ENCODE peak calls at places on chromosomes 3 and 15, in seven cellular contexts. C, T, H, S, L, P and W are unnamed samples.
A peak's percentile ranks its signal among the peaks of the same experiment; 100 is the strongest.

GRCh38 chr3:157115069-157116006 is 44.6 kb downstream of the CCNL1 start:
- DNase-seq in P (no peak), C (no peak), H (no peak), S (no peak), T (no peak), L (no peak), W (no peak)

GRCh38 chr3:148329481-148330220 is 368.1 kb upstream of the AGTR1 start:
- DNase-seq in H (no peak), S (no peak), C (no peak), P (no peak), L (no peak), T (no peak), W (no peak)

GRCh38 chr3:184443364-184443763 is 63.5 kb downstream of the CHRD start:
- DNase-seq in C (no peak), T (no peak), L (no peak), H (no peak), P (no peak), S (no peak), W (no peak)

GRCh38 chr3:126035362-126036050 is 48.4 kb downstream of the SLC41A3 start:
- DNase-seq in T (no peak), L (no peak), H (no peak), C (no peak), S (peak; percentile 11), P (no peak), W (peak; percentile 31)

GRCh38 chr3:49759226-49759625 is 27.1 kb downstream of the IP6K1 start:
- DNase-seq in H (no peak), P (no peak), C (no peak), S (no peak), T (no peak), L (no peak), W (no peak)

GRCh38 chr3:66195347-66195783 is 25.4 kb upstream of the SLC25A26 start:
- DNase-seq in P (peak; percentile 39), S (no peak), C (peak; percentile 57), T (no peak), L (no peak), H (no peak), W (no peak)

GRCh38 chr3:30428251-30428650 is 178.2 kb upstream of the TGFBR2 start:
- DNase-seq in L (no peak), P (no peak), H (no peak), T (no peak), S (no peak), C (no peak), W (no peak)

GRCh38 chr15:58065445-58066041 is at the start of gene ALDH1A2:
- DNase-seq in T (no peak), H (peak; percentile 76), C (peak; percentile 27), P (peak; percentile 45), S (peak; percentile 21), L (no peak), W (no peak)

GRCh38 chr3:13564751-13565560 is 16.0 kb downstream of the FBLN2 start:
- DNase-seq in P (no peak), C (no peak), T (no peak), H (peak; percentile 52), L (no peak), S (no peak), W (no peak)

GRCh38 chr3:13598926-13599886 is 50.3 kb downstream of the FBLN2 start:
- DNase-seq in T (no peak), P (no peak), S (no peak), H (peak; percentile 40), C (peak; percentile 94), L (no peak), W (no peak)

GRCh38 chr15:99098991-99099390 is 5.9 kb upstream of the SYNM start:
- DNase-seq in C (no peak), P (no peak), S (no peak), T (no peak), L (no peak), H (no peak), W (peak; percentile 63)

GRCh38 chr15:70328137-70329115 is 230.7 kb upstream of the TLE3 start:
- DNase-seq in L (no peak), P (no peak), S (no peak), C (no peak), H (no peak), T (no peak), W (no peak)

GRCh38 chr3:197501879-197502620 is 53.7 kb downstream of the BDH1 start:
- DNase-seq in L (no peak), T (no peak), S (peak; percentile 86), P (no peak), C (no peak), H (no peak), W (no peak)

GRCh38 chr15:43285609-43286037 is 18.9 kb upstream of the TGM5 start:
- DNase-seq in C (peak; percentile 70), T (peak; percentile 59), S (no peak), P (peak; percentile 44), L (no peak), H (no peak), W (no peak)

GRCh38 chr3:13537926-13538325 is 11.0 kb upstream of the FBLN2 start:
- DNase-seq in C (no peak), L (no peak), H (no peak), S (no peak), T (peak; percentile 72), P (no peak), W (peak; percentile 57)

GRCh38 chr15:35547775-35548364 is 1.9 kb upstream of the DPH6 start:
- DNase-seq in L (no peak), S (no peak), C (no peak), P (no peak), H (no peak), T (no peak), W (no peak)

GRCh38 chr3:33490641-33491241 is 50.5 kb upstream of the UBP1 start:
- DNase-seq in S (no peak), C (no peak), L (no peak), H (no peak), P (no peak), T (no peak), W (no peak)

GRCh38 chr3:8458711-8459110 is 42.9 kb upstream of the LMCD1 start:
- DNase-seq in T (no peak), S (no peak), L (no peak), C (no peak), H (no peak), P (no peak), W (peak; percentile 92)

GRCh38 chr3:32181370-32181769 is 57.1 kb upstream of the CMTM8 start:
- DNase-seq in L (no peak), P (no peak), C (no peak), T (no peak), S (no peak), H (no peak), W (no peak)

GRCh38 chr3:128217702-128218475 is 64.6 kb downstream of the EEFSEC start:
- DNase-seq in S (no peak), C (no peak), H (no peak), T (no peak), L (no peak), P (no peak), W (no peak)

GRCh38 chr15:90869601-90870353 is 1.4 kb downstream of the FURIN start:
- DNase-seq in L (no peak), P (peak; percentile 46), H (peak; percentile 84), T (no peak), S (peak; percentile 97), C (peak; percentile 58), W (peak; percentile 78)

GRCh38 chr3:159824341-159824740 is 164.3 kb upstream of the IL12A start:
- DNase-seq in T (peak; percentile 82), C (peak; percentile 30), P (no peak), H (no peak), S (no peak), L (no peak), W (no peak)

GRCh38 chr3:62559831-62560445 is 186.6 kb upstream of the FEZF2 start:
- DNase-seq in L (no peak), S (no peak), T (no peak), C (no peak), P (no peak), H (no peak), W (no peak)
- TF ChIP-seq CTCF in L (no peak), S (no peak), T (peak; percentile 34), C (peak; percentile 41), P (no peak), H (no peak), W (no peak)

GRCh38 chr3:11201246-11202024 is 47.1 kb downstream of the HRH1 start:
- DNase-seq in H (no peak), S (peak; percentile 62), P (no peak), T (no peak), L (no peak), C (peak; percentile 22), W (no peak)

GRCh38 chr3:11198495-11198894 is 44.2 kb downstream of the HRH1 start:
- DNase-seq in L (no peak), T (no peak), S (no peak), H (no peak), C (no peak), P (no peak), W (no peak)

GRCh38 chr3:11200679-11200952 is 46.3 kb downstream of the HRH1 start:
- DNase-seq in T (no peak), C (no peak), S (no peak), P (no peak), H (no peak), L (no peak), W (no peak)

GRCh38 chr3:11198070-11198469 is 43.8 kb downstream of the HRH1 start:
- DNase-seq in P (no peak), T (no peak), L (no peak), S (no peak), C (no peak), H (no peak), W (no peak)

GRCh38 chr3:11199902-11200678 is 45.8 kb downstream of the HRH1 start:
- DNase-seq in H (no peak), P (no peak), S (no peak), L (no peak), C (no peak), T (no peak), W (no peak)
- TF ChIP-seq POLR2A in H (no peak), P (no peak), S (no peak), L (no peak), C (no peak), T (no peak), W (no peak)

GRCh38 chr3:46986055-46986730 is 6.7 kb downstream of the NBEAL2 start:
- DNase-seq in H (peak; percentile 36), S (no peak), L (no peak), T (no peak), C (no peak), P (no peak), W (no peak)
- H3K4me3 ChIP-seq in H (no peak overlapping the region), S (no peak overlapping the region), L (no peak overlapping the region), T (no peak overlapping the region), C (no peak overlapping the region), P (no peak overlapping the region), W (no peak overlapping the region)

DNA sequence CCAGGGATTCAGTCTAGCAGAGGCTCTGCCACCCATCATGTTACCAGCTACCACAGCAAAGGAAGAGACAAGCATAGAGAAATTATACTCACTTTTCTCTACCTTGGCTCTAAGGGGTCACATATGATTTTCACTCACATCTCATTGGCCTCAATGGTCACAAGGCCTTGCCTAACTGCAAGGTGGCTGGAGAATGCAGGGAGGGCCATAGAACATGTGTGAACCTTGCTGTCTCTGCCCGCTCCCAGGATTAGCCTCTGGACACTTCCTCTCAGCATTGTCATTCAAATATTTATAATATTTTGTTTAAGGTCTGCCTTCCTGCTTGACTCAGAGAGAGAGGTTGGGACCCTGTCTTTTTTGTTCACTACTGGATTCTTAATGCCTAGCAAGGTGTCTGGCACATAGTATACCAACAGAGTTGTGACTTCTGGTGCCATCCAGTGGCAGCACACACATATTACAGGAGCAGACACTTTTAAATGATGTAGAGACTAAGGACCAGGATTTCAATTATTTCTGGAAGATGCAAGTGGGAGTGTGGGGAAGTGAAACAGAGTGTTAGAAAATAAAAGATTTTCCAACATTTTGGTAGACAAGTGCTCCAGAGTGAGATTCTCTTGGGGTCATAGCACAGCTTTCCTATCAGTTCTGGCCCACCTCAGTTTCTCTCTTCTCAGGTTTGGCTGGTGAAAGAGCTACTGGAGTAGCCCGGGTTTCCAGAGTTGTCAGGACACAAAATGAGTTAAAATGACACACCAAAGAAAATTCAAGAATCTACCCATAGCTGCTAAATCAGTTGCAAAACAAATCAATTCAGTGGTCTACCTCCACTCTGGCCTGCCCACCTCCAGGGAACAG is 119.0 kb upstream of the RASGRP1 start:
- DNase-seq in S (peak; percentile 50), H (no peak), C (peak; percentile 68), P (peak; percentile 22), T (peak; percentile 35), L (no peak), W (no peak)
- TF ChIP-seq CTCF in S (peak; percentile 44), H (peak; percentile 84), C (peak; percentile 85), P (no peak), T (peak; percentile 60), L (peak; percentile 76), W (no peak)